ENCODE peak calls at places on chromosomes 13 and 19, in five cellular contexts. Y is A549, V is H1, G is GM12878, S is HepG2. K is an unnamed sample.

GRCh38 chr13:62482351-62482750 is 1066.7 kb upstream of the PCDH20 start:
- DNase-seq in Y (no peak), G (no peak), S (peak), V (no peak), K (no peak)

GRCh38 chr19:737591-738093 is 13.3 kb upstream of the MISP start:
- DNase-seq in S (peak), Y (peak), V (peak), G (no peak), K (peak)

GRCh38 chr19:38737921-38738731 is 6.1 kb downstream of the CAPN12 start:
- DNase-seq in V (no peak), G (no peak), Y (no peak), S (no peak), K (no peak)

GRCh38 chr13:35514801-35515502 is 38.5 kb upstream of the MAB21L1 start:
- DNase-seq in S (no peak), G (no peak), V (no peak), Y (no peak), K (no peak)

GRCh38 chr19:29904017-29904416 is 38.0 kb upstream of the URI1 start:
- DNase-seq in G (no peak), V (no peak), S (no peak), Y (no peak), K (no peak)

GRCh38 chr19:10105241-10106099 is 692 bp upstream of the PPAN start:
- DNase-seq in G (peak), S (no peak), V (no peak), Y (no peak), K (no peak)

GRCh38 chr19:38958301-38958700 is 17.2 kb downstream of the FBXO17 start:
- DNase-seq in S (no peak), V (no peak), G (no peak), Y (no peak), K (no peak)

GRCh38 chr19:55117063-55117635 is 288 bp downstream of the PPP1R12C start:
- DNase-seq in G (no peak), V (no peak), Y (no peak), S (no peak), K (no peak)

GRCh38 chr19:54903303-54903702 is 2.6 kb upstream of the NCR1 start:
- DNase-seq in V (no peak), G (no peak), S (no peak), Y (no peak), K (no peak)

GRCh38 chr19:52231154-52231565 is 38.2 kb upstream of the ZNF766 start:
- DNase-seq in S (no peak), Y (no peak), V (no peak), G (no peak), K (no peak)

GRCh38 chr13:19154843-19155242 is 26.8 kb downstream of the TUBA3C start:
- DNase-seq in G (no peak), Y (no peak), V (no peak), S (no peak), K (no peak)

GRCh38 chr19:6084821-6085220 is 25.5 kb downstream of the RFX2 start:
- DNase-seq in V (no peak), S (no peak), Y (no peak), G (no peak), K (no peak)

GRCh38 chr19:2003901-2004300 is 11.6 kb downstream of the BTBD2 start:
- DNase-seq in V (no peak), G (no peak), Y (no peak), S (no peak), K (no peak)

GRCh38 chr19:3821857-3822364 is 35.7 kb upstream of the MATK start:
- DNase-seq in S (peak), Y (peak), V (peak), G (no peak), K (peak)

GRCh38 chr13:50444726-50445125 is 398.8 kb downstream of the DLEU7 start:
- DNase-seq in G (no peak), Y (no peak), S (no peak), V (no peak), K (no peak)

GRCh38 chr19:45161715-45162463 is 1.1 kb upstream of the NKPD1 start:
- DNase-seq in Y (no peak), S (no peak), V (no peak), G (no peak), K (peak)

GRCh38 chr13:44906758-44907157 is 82.5 kb downstream of the NUFIP1 start:
- DNase-seq in G (no peak), Y (no peak), S (no peak), V (no peak), K (no peak)

GRCh38 chr13:23658929-23659541 is 88.8 kb downstream of the TNFRSF19 start:
- DNase-seq in S (no peak), V (no peak), G (no peak), Y (no peak), K (no peak)

GRCh38 chr13:107807306-107808073 is 407.8 kb downstream of the LIG4 start:
- DNase-seq in Y (no peak), V (no peak), G (no peak), S (no peak), K (no peak)

GRCh38 chr19:38336638-38337359 is 1.2 kb downstream of the CATSPERG start:
- DNase-seq in S (peak), Y (peak), G (peak), V (peak), K (peak)

GRCh38 chr13:97914537-97914936 is 38.9 kb upstream of the IPO5 start:
- DNase-seq in Y (no peak), G (no peak), V (no peak), S (no peak), K (no peak)

GRCh38 chr13:52359534-52359933 is 46.4 kb downstream of the THSD1 start:
- DNase-seq in G (no peak), V (no peak), Y (no peak), S (no peak), K (no peak)

GRCh38 chr13:85631801-85632200 is 167.4 kb downstream of the SLITRK6 start:
- DNase-seq in S (no peak), Y (no peak), V (no peak), G (no peak), K (no peak)

GRCh38 chr19:50705422-50706019 is 14.1 kb downstream of the SHANK1 start:
- DNase-seq in S (peak), V (no peak), G (peak), Y (peak), K (peak)
- TF ChIP-seq HDAC2 in S (no peak), V (no peak), G (no peak), Y (no peak), K (no peak)

GRCh38 chr13:101398920-101399319 is 17.4 kb downstream of the NALCN start:
- DNase-seq in S (no peak), Y (no peak), V (no peak), G (no peak), K (no peak)

GRCh38 chr13:101394597-101394996 is 21.7 kb downstream of the NALCN start:
- DNase-seq in Y (no peak), S (no peak), G (no peak), V (no peak), K (no peak)

GRCh38 chr13:101399365-101399764 is 16.9 kb downstream of the NALCN start:
- DNase-seq in V (no peak), S (no peak), Y (no peak), G (no peak), K (no peak)

GRCh38 chr13:101398191-101398590 is 18.1 kb downstream of the NALCN start:
- DNase-seq in S (no peak), G (no peak), Y (no peak), V (no peak), K (no peak)

GRCh38 chr13:101397742-101398141 is 18.6 kb downstream of the NALCN start:
- DNase-seq in Y (no peak), G (no peak), V (no peak), S (no peak), K (no peak)
- TF ChIP-seq HDAC2 in Y (no peak), G (no peak), V (no peak), S (no peak), K (no peak)

GRCh38 chr13:74773263-74773662 is 639.1 kb upstream of the KLF12 start:
- DNase-seq in Y (no peak), S (no peak), V (no peak), G (no peak), K (no peak)

GRCh38 chr13:74767031-74767430 is 632.8 kb upstream of the KLF12 start:
- DNase-seq in S (no peak), Y (no peak), V (no peak), G (no peak), K (no peak)

GRCh38 chr13:74771964-74772363 is 637.8 kb upstream of the KLF12 start:
- DNase-seq in Y (no peak), G (no peak), S (no peak), V (no peak), K (no peak)

GRCh38 chr13:74768521-74769090 is 634.4 kb upstream of the KLF12 start:
- DNase-seq in S (no peak), Y (no peak), G (no peak), V (no peak), K (no peak)

DNA sequence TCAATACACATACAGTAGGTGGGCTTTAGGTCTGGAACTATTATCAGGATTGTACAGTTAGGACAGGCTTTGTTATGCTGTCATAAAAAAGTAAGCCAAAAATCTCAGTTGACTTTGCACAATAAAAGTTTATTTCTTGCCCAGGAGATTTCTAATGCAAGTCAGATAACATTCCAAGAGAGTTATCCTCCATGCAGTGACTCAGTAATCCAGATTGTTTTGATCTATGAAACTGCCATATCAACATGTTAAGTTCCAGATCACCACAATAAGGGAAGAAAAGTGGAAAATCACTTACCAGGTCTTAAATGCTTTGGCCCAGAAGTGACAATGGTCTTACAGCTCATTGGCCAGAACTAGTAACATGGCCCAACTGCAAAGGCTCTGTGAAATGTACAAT is 636.2 kb upstream of the KLF12 start:
- DNase-seq in G (no peak), S (no peak), Y (no peak), V (no peak), K (no peak)
- TF ChIP-seq HDAC2 in G (no peak), S (no peak), Y (no peak), V (no peak), K (no peak)

GRCh38 chr13:48199404-48199991 is 33.5 kb upstream of the ITM2B start:
- DNase-seq in G (no peak), S (no peak), Y (no peak), V (no peak), K (no peak)

GRCh38 chr13:48201044-48201443 is 32.0 kb upstream of the ITM2B start:
- DNase-seq in S (peak), G (no peak), Y (no peak), V (no peak), K (no peak)
- TF ChIP-seq HDAC2 in S (peak), G (no peak), Y (no peak), V (no peak), K (no peak)

GRCh38 chr19:47047272-47047930 is 1.0 kb downstream of the TMEM160 start:
- DNase-seq in S (no peak), G (no peak), V (no peak), Y (no peak), K (peak)
- TF ChIP-seq HDAC2 in S (no peak), G (no peak), V (no peak), Y (no peak), K (no peak)

GRCh38 chr13:82900453-82900852 is 981.8 kb downstream of the SLITRK1 start:
- DNase-seq in Y (no peak), G (no peak), V (no peak), S (no peak), K (no peak)

GRCh38 chr13:82898625-82899024 is 983.6 kb downstream of the SLITRK1 start:
- DNase-seq in V (no peak), Y (no peak), G (no peak), S (peak), K (no peak)
- TF ChIP-seq HDAC2 in V (no peak), Y (no peak), G (no peak), S (no peak), K (no peak)

GRCh38 chr19:41698746-41699230 is 9.6 kb upstream of the CEACAM5 start:
- DNase-seq in Y (peak), G (peak), V (no peak), S (no peak), K (no peak)
- TF ChIP-seq HDAC2 in Y (no peak), G (no peak), V (no peak), S (no peak), K (no peak)

GRCh38 chr13:66546534-66547379 is 683.4 kb downstream of the PCDH9 start:
- DNase-seq in Y (no peak), G (no peak), S (no peak), V (no peak), K (no peak)
- TF ChIP-seq HDAC2 in Y (no peak), G (no peak), S (no peak), V (no peak), K (no peak)

GRCh38 chr13:99760456-99760855 is 211.1 kb downstream of the ZIC5 start:
- DNase-seq in Y (no peak), G (no peak), S (no peak), V (no peak), K (no peak)
- TF ChIP-seq HDAC2 in Y (no peak), G (no peak), S (no peak), V (no peak), K (no peak)

K was measured in K562.